ENCODE peak calls at places on chromosomes 6 and 20, in eight cellular contexts. One of them, this sample, is unnamed.

GRCh38 chr20:49680475-49680874 is 33.2 kb downstream of the B4GALT5 start:
- DNase-seq in NCI-H510A treated with DMSO at 0.1 percent for 48 hours: no peak
- DNase-seq in T-helper 9 cell: no peak
- DNase-seq in left cardiac atrium: no peak
- DNase-seq in amniotic stem cell: no peak
- DNase-seq in OCI-LY7: no peak
- DNase-seq in NCI-H446 treated with DMSO at 0.1 percent for 48 hours: no peak
- DNase-seq in mesothelial cell of epicardium: no peak
- DNase-seq in this sample: no peak

GRCh38 chr6:112468359-112468758 is 121.2 kb downstream of the RFPL4B start:
- DNase-seq in NCI-H510A treated with DMSO at 0.1 percent for 48 hours: no peak
- DNase-seq in T-helper 9 cell: no peak
- DNase-seq in left cardiac atrium: no peak
- DNase-seq in amniotic stem cell: peak; percentile 14
- DNase-seq in OCI-LY7: no peak
- DNase-seq in NCI-H446 treated with DMSO at 0.1 percent for 48 hours: no peak
- DNase-seq in mesothelial cell of epicardium: no peak
- DNase-seq in this sample: no peak

GRCh38 chr20:60459212-60459611 is 501.0 kb downstream of the CDH26 start:
- DNase-seq in NCI-H510A treated with DMSO at 0.1 percent for 48 hours: no peak
- DNase-seq in T-helper 9 cell: no peak
- DNase-seq in left cardiac atrium: no peak
- DNase-seq in amniotic stem cell: no peak
- DNase-seq in OCI-LY7: no peak
- DNase-seq in NCI-H446 treated with DMSO at 0.1 percent for 48 hours: no peak
- DNase-seq in mesothelial cell of epicardium: no peak
- DNase-seq in this sample: no peak

GRCh38 chr6:105641507-105641906 is 238.6 kb upstream of the PREP start:
- DNase-seq in NCI-H510A treated with DMSO at 0.1 percent for 48 hours: no peak
- DNase-seq in T-helper 9 cell: no peak
- DNase-seq in left cardiac atrium: no peak
- DNase-seq in amniotic stem cell: no peak
- DNase-seq in OCI-LY7: peak; percentile 11
- DNase-seq in NCI-H446 treated with DMSO at 0.1 percent for 48 hours: no peak
- DNase-seq in mesothelial cell of epicardium: no peak
- DNase-seq in this sample: no peak

GRCh38 chr6:133815313-133815712 is 73.6 kb upstream of the TCF21 start:
- DNase-seq in NCI-H510A treated with DMSO at 0.1 percent for 48 hours: no peak
- DNase-seq in T-helper 9 cell: no peak
- DNase-seq in left cardiac atrium: no peak
- DNase-seq in amniotic stem cell: no peak
- DNase-seq in OCI-LY7: no peak
- DNase-seq in NCI-H446 treated with DMSO at 0.1 percent for 48 hours: no peak
- DNase-seq in mesothelial cell of epicardium: no peak
- DNase-seq in this sample: no peak

GRCh38 chr6:125201961-125202729 is 48.6 kb downstream of the TPD52L1 start:
- DNase-seq in NCI-H510A treated with DMSO at 0.1 percent for 48 hours: no peak
- DNase-seq in T-helper 9 cell: no peak
- DNase-seq in left cardiac atrium: peak; percentile 44
- DNase-seq in amniotic stem cell: peak; percentile 73
- DNase-seq in OCI-LY7: no peak
- DNase-seq in NCI-H446 treated with DMSO at 0.1 percent for 48 hours: peak; percentile 45
- DNase-seq in mesothelial cell of epicardium: no peak
- DNase-seq in this sample: peak; percentile 93

GRCh38 chr6:143620461-143620860 is 57.3 kb upstream of the PHACTR2 start:
- DNase-seq in NCI-H510A treated with DMSO at 0.1 percent for 48 hours: no peak
- DNase-seq in T-helper 9 cell: no peak
- DNase-seq in left cardiac atrium: no peak
- DNase-seq in amniotic stem cell: no peak
- DNase-seq in OCI-LY7: no peak
- DNase-seq in NCI-H446 treated with DMSO at 0.1 percent for 48 hours: no peak
- DNase-seq in mesothelial cell of epicardium: no peak
- DNase-seq in this sample: no peak

GRCh38 chr6:38845931-38846330 is 130.8 kb downstream of the DNAH8 start:
- DNase-seq in NCI-H510A treated with DMSO at 0.1 percent for 48 hours: no peak
- DNase-seq in T-helper 9 cell: no peak
- DNase-seq in left cardiac atrium: no peak
- DNase-seq in amniotic stem cell: no peak
- DNase-seq in OCI-LY7: no peak
- DNase-seq in NCI-H446 treated with DMSO at 0.1 percent for 48 hours: no peak
- DNase-seq in mesothelial cell of epicardium: no peak
- DNase-seq in this sample: no peak

GRCh38 chr6:105649192-105649591 is 246.3 kb upstream of the PREP start:
- DNase-seq in NCI-H510A treated with DMSO at 0.1 percent for 48 hours: peak; percentile 7
- DNase-seq in T-helper 9 cell: no peak
- DNase-seq in left cardiac atrium: no peak
- DNase-seq in amniotic stem cell: no peak
- DNase-seq in OCI-LY7: no peak
- DNase-seq in NCI-H446 treated with DMSO at 0.1 percent for 48 hours: no peak
- DNase-seq in mesothelial cell of epicardium: no peak
- DNase-seq in this sample: no peak

GRCh38 chr20:35271073-35271882 is 6.6 kb downstream of the MMP24OS start:
- DNase-seq in NCI-H510A treated with DMSO at 0.1 percent for 48 hours: no peak
- DNase-seq in T-helper 9 cell: no peak
- DNase-seq in left cardiac atrium: no peak
- DNase-seq in amniotic stem cell: no peak
- DNase-seq in OCI-LY7: no peak
- DNase-seq in NCI-H446 treated with DMSO at 0.1 percent for 48 hours: no peak
- DNase-seq in mesothelial cell of epicardium: no peak
- DNase-seq in this sample: no peak

GRCh38 chr6:105680131-105680530 is 277.2 kb upstream of the PREP start:
- DNase-seq in NCI-H510A treated with DMSO at 0.1 percent for 48 hours: no peak
- DNase-seq in T-helper 9 cell: no peak
- DNase-seq in left cardiac atrium: no peak
- DNase-seq in amniotic stem cell: no peak
- DNase-seq in OCI-LY7: no peak
- DNase-seq in NCI-H446 treated with DMSO at 0.1 percent for 48 hours: no peak
- DNase-seq in mesothelial cell of epicardium: no peak
- DNase-seq in this sample: no peak

GRCh38 chr6:30443657-30444450 is 45.5 kb upstream of the HLA-E start:
- DNase-seq in NCI-H510A treated with DMSO at 0.1 percent for 48 hours: no peak
- DNase-seq in T-helper 9 cell: no peak
- DNase-seq in left cardiac atrium: no peak
- DNase-seq in amniotic stem cell: no peak
- DNase-seq in OCI-LY7: no peak
- DNase-seq in NCI-H446 treated with DMSO at 0.1 percent for 48 hours: no peak
- DNase-seq in mesothelial cell of epicardium: no peak
- DNase-seq in this sample: no peak

GRCh38 chr20:59412896-59413295 is 112.5 kb downstream of the EDN3 start:
- DNase-seq in NCI-H510A treated with DMSO at 0.1 percent for 48 hours: no peak
- DNase-seq in T-helper 9 cell: no peak
- DNase-seq in left cardiac atrium: no peak
- DNase-seq in amniotic stem cell: no peak
- DNase-seq in OCI-LY7: peak; percentile 5
- DNase-seq in NCI-H446 treated with DMSO at 0.1 percent for 48 hours: no peak
- DNase-seq in mesothelial cell of epicardium: no peak
- DNase-seq in this sample: no peak

GRCh38 chr20:53736122-53736756 is 142.6 kb upstream of the ZNF217 start:
- DNase-seq in NCI-H510A treated with DMSO at 0.1 percent for 48 hours: peak; percentile 37
- DNase-seq in T-helper 9 cell: no peak
- DNase-seq in left cardiac atrium: no peak
- DNase-seq in amniotic stem cell: no peak
- DNase-seq in OCI-LY7: no peak
- DNase-seq in NCI-H446 treated with DMSO at 0.1 percent for 48 hours: no peak
- DNase-seq in mesothelial cell of epicardium: no peak
- DNase-seq in this sample: no peak

GRCh38 chr20:6632187-6632586 is 135.3 kb upstream of the BMP2 start:
- DNase-seq in NCI-H510A treated with DMSO at 0.1 percent for 48 hours: peak; percentile 51
- DNase-seq in T-helper 9 cell: no peak
- DNase-seq in left cardiac atrium: peak; percentile 49
- DNase-seq in amniotic stem cell: no peak
- DNase-seq in OCI-LY7: no peak
- DNase-seq in NCI-H446 treated with DMSO at 0.1 percent for 48 hours: no peak
- DNase-seq in mesothelial cell of epicardium: peak; percentile 27
- DNase-seq in this sample: no peak

GRCh38 chr6:108868551-108869145 is 20.4 kb downstream of the ARMC2 start:
- DNase-seq in NCI-H510A treated with DMSO at 0.1 percent for 48 hours: no peak
- DNase-seq in T-helper 9 cell: no peak
- DNase-seq in left cardiac atrium: no peak
- DNase-seq in amniotic stem cell: no peak
- DNase-seq in OCI-LY7: no peak
- DNase-seq in NCI-H446 treated with DMSO at 0.1 percent for 48 hours: no peak
- DNase-seq in mesothelial cell of epicardium: no peak
- DNase-seq in this sample: no peak

GRCh38 chr6:156348376-156348775 is 428.8 kb upstream of the ARID1B start:
- DNase-seq in NCI-H510A treated with DMSO at 0.1 percent for 48 hours: peak; percentile 85
- DNase-seq in T-helper 9 cell: no peak
- DNase-seq in left cardiac atrium: no peak
- DNase-seq in amniotic stem cell: no peak
- DNase-seq in OCI-LY7: no peak
- DNase-seq in NCI-H446 treated with DMSO at 0.1 percent for 48 hours: no peak
- DNase-seq in mesothelial cell of epicardium: no peak
- DNase-seq in this sample: no peak

GRCh38 chr6:28635547-28636158 is 110.0 kb downstream of the GPX5 start:
- DNase-seq in NCI-H510A treated with DMSO at 0.1 percent for 48 hours: no peak
- DNase-seq in T-helper 9 cell: no peak
- DNase-seq in left cardiac atrium: no peak
- DNase-seq in amniotic stem cell: no peak
- DNase-seq in OCI-LY7: no peak
- DNase-seq in NCI-H446 treated with DMSO at 0.1 percent for 48 hours: no peak
- DNase-seq in mesothelial cell of epicardium: no peak
- DNase-seq in this sample: no peak

GRCh38 chr20:57651977-57652864 is 32.0 kb upstream of the ZBP1 start:
- DNase-seq in NCI-H510A treated with DMSO at 0.1 percent for 48 hours: no peak
- DNase-seq in T-helper 9 cell: no peak
- DNase-seq in left cardiac atrium: peak; percentile 13
- DNase-seq in amniotic stem cell: no peak
- DNase-seq in OCI-LY7: no peak
- DNase-seq in NCI-H446 treated with DMSO at 0.1 percent for 48 hours: no peak
- DNase-seq in mesothelial cell of epicardium: no peak
- DNase-seq in this sample: no peak

GRCh38 chr6:26383624-26384417 is 913 bp downstream of the BTN2A2 start:
- DNase-seq in NCI-H510A treated with DMSO at 0.1 percent for 48 hours: peak; percentile 77
- DNase-seq in T-helper 9 cell: peak; percentile 5
- DNase-seq in left cardiac atrium: no peak
- DNase-seq in amniotic stem cell: peak; percentile 27
- DNase-seq in OCI-LY7: peak; percentile 44
- DNase-seq in NCI-H446 treated with DMSO at 0.1 percent for 48 hours: peak; percentile 54
- DNase-seq in mesothelial cell of epicardium: no peak
- DNase-seq in this sample: no peak

GRCh38 chr6:144474904-144475303 is 189.8 kb downstream of the UTRN start:
- DNase-seq in NCI-H510A treated with DMSO at 0.1 percent for 48 hours: no peak
- DNase-seq in T-helper 9 cell: no peak
- DNase-seq in left cardiac atrium: no peak
- DNase-seq in amniotic stem cell: no peak
- DNase-seq in OCI-LY7: no peak
- DNase-seq in NCI-H446 treated with DMSO at 0.1 percent for 48 hours: no peak
- DNase-seq in mesothelial cell of epicardium: no peak
- DNase-seq in this sample: no peak

GRCh38 chr20:63321148-63321831 is 28.3 kb downstream of the COL20A1 start:
- DNase-seq in NCI-H510A treated with DMSO at 0.1 percent for 48 hours: no peak
- DNase-seq in T-helper 9 cell: no peak
- DNase-seq in left cardiac atrium: peak; percentile 88
- DNase-seq in amniotic stem cell: no peak
- DNase-seq in OCI-LY7: no peak
- DNase-seq in NCI-H446 treated with DMSO at 0.1 percent for 48 hours: no peak
- DNase-seq in mesothelial cell of epicardium: peak; percentile 18
- DNase-seq in this sample: no peak

GRCh38 chr6:17719323-17720041 is 12.8 kb upstream of the NUP153 start:
- DNase-seq in NCI-H510A treated with DMSO at 0.1 percent for 48 hours: peak; percentile 51
- DNase-seq in T-helper 9 cell: no peak
- DNase-seq in left cardiac atrium: no peak
- DNase-seq in amniotic stem cell: no peak
- DNase-seq in OCI-LY7: no peak
- DNase-seq in NCI-H446 treated with DMSO at 0.1 percent for 48 hours: no peak
- DNase-seq in mesothelial cell of epicardium: no peak
- DNase-seq in this sample: no peak

GRCh38 chr6:14068133-14068532 is 49.4 kb upstream of the CD83 start:
- DNase-seq in NCI-H510A treated with DMSO at 0.1 percent for 48 hours: no peak
- DNase-seq in T-helper 9 cell: no peak
- DNase-seq in left cardiac atrium: no peak
- DNase-seq in amniotic stem cell: peak; percentile 29
- DNase-seq in OCI-LY7: no peak
- DNase-seq in NCI-H446 treated with DMSO at 0.1 percent for 48 hours: no peak
- DNase-seq in mesothelial cell of epicardium: no peak
- DNase-seq in this sample: no peak

GRCh38 chr20:49248879-49249665 is 28.8 kb downstream of the ZNFX1 start:
- DNase-seq in NCI-H510A treated with DMSO at 0.1 percent for 48 hours: no peak
- DNase-seq in T-helper 9 cell: no peak
- DNase-seq in left cardiac atrium: no peak
- DNase-seq in amniotic stem cell: no peak
- DNase-seq in OCI-LY7: no peak
- DNase-seq in NCI-H446 treated with DMSO at 0.1 percent for 48 hours: no peak
- DNase-seq in mesothelial cell of epicardium: no peak
- DNase-seq in this sample: no peak

GRCh38 chr6:149974825-149975224 is 11.1 kb downstream of the ULBP1 start:
- DNase-seq in NCI-H510A treated with DMSO at 0.1 percent for 48 hours: no peak
- DNase-seq in T-helper 9 cell: no peak
- DNase-seq in left cardiac atrium: no peak
- DNase-seq in amniotic stem cell: no peak
- DNase-seq in OCI-LY7: no peak
- DNase-seq in NCI-H446 treated with DMSO at 0.1 percent for 48 hours: no peak
- DNase-seq in mesothelial cell of epicardium: no peak
- DNase-seq in this sample: no peak

GRCh38 chr20:24773168-24773567 is 175.9 kb upstream of the CST7 start:
- DNase-seq in NCI-H510A treated with DMSO at 0.1 percent for 48 hours: no peak
- DNase-seq in T-helper 9 cell: no peak
- DNase-seq in left cardiac atrium: no peak
- DNase-seq in amniotic stem cell: no peak
- DNase-seq in OCI-LY7: no peak
- DNase-seq in NCI-H446 treated with DMSO at 0.1 percent for 48 hours: no peak
- DNase-seq in mesothelial cell of epicardium: no peak
- DNase-seq in this sample: no peak

GRCh38 chr6:116446399-116446798 is 14.8 kb upstream of the CALHM6 start:
- DNase-seq in NCI-H510A treated with DMSO at 0.1 percent for 48 hours: no peak
- DNase-seq in T-helper 9 cell: no peak
- DNase-seq in left cardiac atrium: no peak
- DNase-seq in amniotic stem cell: no peak
- DNase-seq in OCI-LY7: no peak
- DNase-seq in NCI-H446 treated with DMSO at 0.1 percent for 48 hours: no peak
- DNase-seq in mesothelial cell of epicardium: no peak
- DNase-seq in this sample: no peak

GRCh38 chr6:35034411-35035171 is 106.5 kb downstream of the TCP11 start:
- DNase-seq in NCI-H510A treated with DMSO at 0.1 percent for 48 hours: peak; percentile 21
- DNase-seq in T-helper 9 cell: no peak
- DNase-seq in left cardiac atrium: peak; percentile 70
- DNase-seq in amniotic stem cell: no peak
- DNase-seq in OCI-LY7: no peak
- DNase-seq in NCI-H446 treated with DMSO at 0.1 percent for 48 hours: no peak
- DNase-seq in mesothelial cell of epicardium: no peak
- DNase-seq in this sample: no peak

GRCh38 chr6:108921547-108922331 is 73.5 kb downstream of the ARMC2 start:
- DNase-seq in NCI-H510A treated with DMSO at 0.1 percent for 48 hours: no peak
- DNase-seq in T-helper 9 cell: no peak
- DNase-seq in left cardiac atrium: no peak
- DNase-seq in amniotic stem cell: no peak
- DNase-seq in OCI-LY7: no peak
- DNase-seq in NCI-H446 treated with DMSO at 0.1 percent for 48 hours: peak; percentile 85
- DNase-seq in mesothelial cell of epicardium: no peak
- DNase-seq in this sample: no peak

GRCh38 chr20:24756292-24757025 is 192.6 kb upstream of the CST7 start:
- DNase-seq in NCI-H510A treated with DMSO at 0.1 percent for 48 hours: no peak
- DNase-seq in T-helper 9 cell: no peak
- DNase-seq in left cardiac atrium: no peak
- DNase-seq in amniotic stem cell: no peak
- DNase-seq in OCI-LY7: no peak
- DNase-seq in NCI-H446 treated with DMSO at 0.1 percent for 48 hours: no peak
- DNase-seq in mesothelial cell of epicardium: no peak
- DNase-seq in this sample: no peak

GRCh38 chr20:8376940-8377339 is 244.9 kb downstream of the PLCB1 start:
- DNase-seq in NCI-H510A treated with DMSO at 0.1 percent for 48 hours: no peak
- DNase-seq in T-helper 9 cell: no peak
- DNase-seq in left cardiac atrium: no peak
- DNase-seq in amniotic stem cell: no peak
- DNase-seq in OCI-LY7: no peak
- DNase-seq in NCI-H446 treated with DMSO at 0.1 percent for 48 hours: no peak
- DNase-seq in mesothelial cell of epicardium: no peak
- DNase-seq in this sample: no peak

GRCh38 chr6:10373642-10374359 is 41.1 kb downstream of the TFAP2A start:
- DNase-seq in NCI-H510A treated with DMSO at 0.1 percent for 48 hours: no peak
- DNase-seq in T-helper 9 cell: no peak
- DNase-seq in left cardiac atrium: no peak
- DNase-seq in amniotic stem cell: no peak
- DNase-seq in OCI-LY7: no peak
- DNase-seq in NCI-H446 treated with DMSO at 0.1 percent for 48 hours: no peak
- DNase-seq in mesothelial cell of epicardium: no peak
- DNase-seq in this sample: peak; percentile 7

This sample was measured in epithelial cell of proximal tubule.